ENCODE peak calls at places on chromosomes 5 and 9, in nine cellular contexts. K is mucosa of descending colon, P is breast epithelium, B is fibroblast of the aortic adventitia, A is ascending aorta, W is cardiac fibroblast, S is choroid plexus epithelial cell, N is colonic mucosa, X is heart left ventricle. U is an unnamed sample.

GRCh38 chr5:32955814-32956213 is 244.7 kb downstream of the NPR3 start:
- DNase-seq in K (no peak), P (no peak), B (peak), A (no peak), W (peak), S (no peak), N (no peak), X (no peak), U (peak)

GRCh38 chr9:89879711-89880110 is 274.9 kb downstream of the GADD45G start:
- DNase-seq in K (peak), P (no peak), B (peak), A (peak), W (no peak), S (no peak), N (peak), X (peak), U (no peak)

GRCh38 chr5:109921735-109922395 is 232.1 kb downstream of the MAN2A1 start:
- DNase-seq in K (no peak), P (no peak), B (no peak), A (no peak), W (peak), S (peak), N (no peak), X (peak), U (no peak)

GRCh38 chr5:137731201-137731600 is 4.7 kb downstream of the KLHL3 start:
- DNase-seq in K (no peak), P (no peak), B (no peak), A (no peak), W (peak), S (no peak), N (no peak), X (no peak), U (no peak)

GRCh38 chr5:151520294-151520693 is 70.8 kb downstream of the FAT2 start:
- DNase-seq in K (no peak), P (no peak), B (no peak), A (no peak), W (no peak), S (peak), N (no peak), X (no peak), U (no peak)

GRCh38 chr9:94480205-94480604 is 74.7 kb upstream of the PCAT7 start:
- DNase-seq in K (no peak), P (no peak), B (no peak), A (no peak), W (no peak), S (no peak), N (no peak), X (no peak), U (no peak)

GRCh38 chr5:172707285-172708182 is 63.5 kb downstream of the DUSP1 start:
- DNase-seq in K (no peak), P (no peak), B (peak), A (no peak), W (peak), S (peak), N (no peak), X (no peak), U (peak)

GRCh38 chr5:10140195-10140973 is 109.3 kb downstream of the ATPSCKMT start:
- DNase-seq in K (peak), P (no peak), B (peak), A (no peak), W (no peak), S (peak), N (no peak), X (no peak), U (no peak)

GRCh38 chr5:2087980-2088379 is 205.3 kb upstream of the IRX4 start:
- DNase-seq in K (no peak), P (no peak), B (no peak), A (no peak), W (no peak), S (no peak), N (no peak), X (no peak), U (no peak)

GRCh38 chr5:43601454-43602260 is 1.3 kb upstream of the NNT start:
- DNase-seq in K (no peak), P (no peak), B (peak), A (no peak), W (peak), S (peak), N (no peak), X (no peak), U (peak)

GRCh38 chr9:92607773-92608172 is 62.2 kb downstream of the IPPK start:
- DNase-seq in K (no peak), P (no peak), B (peak), A (no peak), W (peak), S (peak), N (no peak), X (peak), U (no peak)

GRCh38 chr9:135655317-135656003 is 7.6 kb upstream of the LCN9 start:
- DNase-seq in K (no peak), P (no peak), B (no peak), A (no peak), W (no peak), S (no peak), N (no peak), X (no peak), U (no peak)

GRCh38 chr5:127564002-127564769 is 46.7 kb downstream of the PRRC1 start:
- DNase-seq in K (peak), P (peak), B (peak), A (no peak), W (peak), S (peak), N (peak), X (peak), U (peak)

GRCh38 chr5:80191991-80192398 is 63.9 kb downstream of the SERINC5 start:
- DNase-seq in K (peak), P (no peak), B (no peak), A (no peak), W (peak), S (no peak), N (peak), X (peak), U (no peak)

GRCh38 chr5:998276-998974 is 10.2 kb upstream of the NKD2 start:
- DNase-seq in K (no peak), P (no peak), B (no peak), A (peak), W (no peak), S (no peak), N (no peak), X (peak), U (no peak)

GRCh38 chr9:121123816-121124536 is 49.2 kb downstream of the CNTRL start:
- DNase-seq in K (no peak), P (no peak), B (no peak), A (no peak), W (no peak), S (no peak), N (no peak), X (no peak), U (no peak)

GRCh38 chr5:151078490-151079262 is 2.2 kb downstream of the TNIP1 start:
- DNase-seq in K (no peak), P (no peak), B (no peak), A (no peak), W (no peak), S (no peak), N (no peak), X (peak), U (no peak)

GRCh38 chr9:121745396-121745695 is 93.9 kb downstream of the DAB2IP start:
- DNase-seq in K (no peak), P (no peak), B (no peak), A (no peak), W (no peak), S (no peak), N (no peak), X (no peak), U (no peak)

GRCh38 chr5:139222346-139222745 is 24.2 kb upstream of the SIL1 start:
- DNase-seq in K (no peak), P (no peak), B (no peak), A (no peak), W (no peak), S (no peak), N (no peak), X (no peak), U (no peak)

GRCh38 chr5:160312960-160313734 is 783 bp upstream of the CCNJL start:
- DNase-seq in K (no peak), P (no peak), B (no peak), A (no peak), W (no peak), S (no peak), N (no peak), X (no peak), U (no peak)

GRCh38 chr5:151770383-151771258 is 1.1 kb upstream of the G3BP1 start:
- DNase-seq in K (peak), P (peak), B (peak), A (peak), W (peak), S (peak), N (peak), X (peak), U (peak)

GRCh38 chr5:32949571-32949970 is 238.4 kb downstream of the NPR3 start:
- DNase-seq in K (no peak), P (no peak), B (no peak), A (no peak), W (no peak), S (no peak), N (no peak), X (no peak), U (no peak)

GRCh38 chr5:35819656-35820055 is 37.0 kb upstream of the IL7R start:
- DNase-seq in K (no peak), P (no peak), B (no peak), A (no peak), W (no peak), S (no peak), N (no peak), X (no peak), U (no peak)

GRCh38 chr9:109117856-109118801 is 1.6 kb downstream of the TMEM245 start:
- DNase-seq in K (peak), P (no peak), B (peak), A (peak), W (peak), S (peak), N (peak), X (no peak), U (peak)

GRCh38 chr5:77133061-77133758 is 46.1 kb upstream of the ZBED3 start:
- DNase-seq in K (peak), P (peak), B (peak), A (peak), W (peak), S (peak), N (peak), X (peak), U (peak)

GRCh38 chr9:136546697-136547481 is 1.0 kb upstream of the NOTCH1 start:
- DNase-seq in K (peak), P (peak), B (peak), A (peak), W (peak), S (peak), N (peak), X (peak), U (peak)

DNA sequence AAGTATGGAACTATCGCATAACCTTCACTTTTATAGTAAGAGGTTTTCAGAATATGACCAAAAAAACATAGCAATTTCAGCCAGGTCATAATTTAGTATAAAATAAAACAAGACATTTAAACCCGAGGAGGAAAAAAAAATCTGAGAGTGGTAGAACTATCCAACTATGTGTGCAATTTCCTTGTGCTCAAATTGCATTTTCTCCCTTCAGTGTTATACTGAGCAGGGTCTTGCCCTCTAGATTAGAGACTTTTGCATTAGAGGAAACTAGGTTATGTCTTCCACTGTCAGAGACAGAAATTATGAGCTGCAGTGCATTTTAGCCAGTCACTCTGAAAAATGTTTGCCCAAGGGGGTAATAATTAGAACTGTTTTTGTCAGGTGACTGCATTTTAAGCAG is 330.6 kb downstream of the NR2F1-AS1 start:
- DNase-seq in K (no peak), P (no peak), B (peak), A (no peak), W (peak), S (peak), N (no peak), X (no peak), U (no peak)
- H3K4me3 ChIP-seq in K (no peak), P (no peak), B (no peak), A (peak), W (no peak), S (peak), N (no peak), X (no peak), U (peak)

GRCh38 chr9:2837915-2838314 is 6.0 kb downstream of the PUM3 start:
- DNase-seq in K (no peak), P (no peak), B (peak), A (no peak), W (peak), S (peak), N (no peak), X (no peak), U (no peak)

GRCh38 chr9:2838984-2839367 is 4.9 kb downstream of the PUM3 start:
- DNase-seq in K (no peak), P (no peak), B (no peak), A (no peak), W (peak), S (peak), N (no peak), X (no peak), U (no peak)

GRCh38 chr9:2833096-2833495 is 10.8 kb downstream of the PUM3 start:
- DNase-seq in K (no peak), P (no peak), B (peak), A (no peak), W (peak), S (peak), N (no peak), X (no peak), U (no peak)

GRCh38 chr9:2838356-2838983 is 5.4 kb downstream of the PUM3 start:
- DNase-seq in K (no peak), P (no peak), B (peak), A (no peak), W (peak), S (peak), N (no peak), X (no peak), U (no peak)
- H3K4me3 ChIP-seq in K (no peak), P (peak), B (peak), A (peak), W (peak), S (peak), N (no peak), X (peak), U (no peak)

DNA sequence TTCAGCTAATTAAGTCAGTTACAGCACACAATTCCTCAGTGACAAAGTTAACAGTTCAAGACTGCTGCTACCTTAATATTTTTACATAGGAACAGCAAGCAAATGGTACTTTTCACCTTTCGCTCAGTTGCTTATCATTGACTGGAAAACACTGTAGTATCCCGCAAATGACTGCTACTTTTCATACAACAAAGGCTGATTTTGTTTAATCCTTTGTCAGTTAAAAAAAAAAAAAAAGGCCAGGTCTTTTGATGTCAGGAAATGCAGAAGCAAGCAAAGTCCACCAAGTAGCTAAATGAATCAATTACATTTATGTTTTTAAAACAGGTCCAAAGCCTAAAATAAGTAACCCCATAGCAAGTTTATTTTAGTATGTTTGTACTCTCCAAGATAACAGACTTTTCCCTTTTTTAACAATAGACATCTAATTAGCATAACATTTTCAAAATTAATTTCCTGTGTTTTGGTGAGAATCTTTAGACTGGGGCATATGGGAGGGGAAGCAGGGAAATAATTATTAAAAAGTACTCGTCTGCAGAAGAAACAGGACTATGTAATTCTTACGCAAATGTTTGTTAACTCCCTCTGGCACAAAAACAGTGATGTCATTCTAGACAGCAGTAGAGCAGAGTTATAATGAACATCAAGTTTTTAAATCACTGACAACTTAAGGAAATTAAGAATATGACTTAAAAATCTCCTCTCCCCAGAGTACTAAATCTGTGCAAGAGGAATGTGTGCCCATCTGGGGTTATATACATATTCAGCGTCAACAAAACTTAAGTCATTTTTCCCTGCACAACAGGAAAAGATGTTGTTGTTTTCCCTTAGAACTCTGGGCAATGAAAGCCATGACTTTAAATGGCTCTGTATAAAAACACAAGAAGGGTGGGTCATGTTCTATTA is 9.6 kb downstream of the PFDN1 start:
- DNase-seq in K (no peak), P (no peak), B (peak), A (no peak), W (peak), S (peak), N (no peak), X (no peak), U (no peak)
- H3K4me3 ChIP-seq in K (no peak), P (no peak), B (no peak), A (no peak), W (no peak), S (no peak), N (no peak), X (no peak), U (no peak)

DNA sequence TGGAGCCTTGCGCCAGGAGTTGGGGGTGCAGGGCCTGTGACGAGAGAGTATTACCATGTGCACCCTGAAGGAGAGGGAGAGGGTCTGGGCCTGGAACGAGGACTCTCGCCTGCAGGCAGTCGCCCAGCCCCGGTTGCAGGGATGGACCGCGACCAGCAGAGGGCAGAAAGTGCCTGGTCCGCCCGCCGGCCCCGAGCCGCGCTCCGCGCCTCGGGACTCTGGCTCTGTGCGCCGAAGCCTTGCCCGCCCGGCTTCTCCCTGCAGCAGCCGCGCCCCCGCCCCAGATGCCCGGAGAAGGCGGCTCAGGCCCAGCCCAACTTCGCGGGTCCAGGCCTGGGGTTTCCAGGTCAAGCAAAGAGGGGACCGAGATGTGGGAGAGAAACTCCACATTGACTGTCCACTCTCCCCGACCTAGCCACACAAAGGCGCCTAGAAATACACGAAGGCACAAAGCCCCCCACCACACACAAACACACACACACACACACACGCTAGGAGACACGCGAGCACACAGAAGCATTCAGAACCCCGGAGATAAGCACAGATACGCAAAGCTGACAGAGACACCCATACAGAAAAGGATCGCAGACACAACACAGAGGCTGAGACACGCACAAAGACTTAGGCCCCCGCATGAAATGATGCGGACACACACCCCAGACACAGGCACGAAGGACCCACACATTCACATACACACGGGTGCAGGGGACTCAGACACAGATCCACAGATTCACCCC is 2.0 kb upstream of the LMX1B start:
- DNase-seq in K (peak), P (no peak), B (peak), A (peak), W (peak), S (peak), N (peak), X (peak), U (peak)
- H3K4me3 ChIP-seq in K (no peak), P (peak), B (no peak), A (peak), W (no peak), S (no peak), N (no peak), X (peak), U (no peak)

U was measured in brain microvascular endothelial cell.